ENCODE peak calls at places on chromosomes 2 and 18, in eight cellular contexts. F is endothelial cell of umbilical vein, P is GM23338, U is H1, T is K562, Z is HCT116, R is HepG2, Y is GM12878. L is an unnamed sample.

GRCh38 chr2:219124379-219125110 is 36.1 kb downstream of the NHEJ1 start:
- DNase-seq in F (no peak), P (no peak), U (no peak), T (peak), Z (no peak), R (no peak), Y (no peak), L (no peak)

GRCh38 chr18:48294894-48295585 is 114.1 kb downstream of the ZBTB7C start:
- DNase-seq in F (no peak), P (peak), U (no peak), T (no peak), Z (no peak), R (no peak), Y (no peak), L (no peak)

GRCh38 chr18:36624451-36625167 is 204.2 kb downstream of the TPGS2 start:
- DNase-seq in F (no peak), P (peak), U (no peak), T (no peak), Z (no peak), R (no peak), Y (no peak), L (no peak)

GRCh38 chr2:237359894-237360780 is 53.8 kb downstream of the COL6A3 start:
- DNase-seq in F (no peak), P (peak), U (no peak), T (no peak), Z (no peak), R (no peak), Y (no peak), L (no peak)

GRCh38 chr2:173965372-173966025 is at the start of gene SP3:
- DNase-seq in F (peak), P (peak), U (peak), T (peak), Z (peak), R (peak), Y (peak), L (peak)

GRCh38 chr2:64649626-64650025 is 4.1 kb downstream of the SERTAD2 start:
- DNase-seq in F (no peak), P (no peak), U (no peak), T (no peak), Z (no peak), R (peak), Y (no peak), L (no peak)

GRCh38 chr2:88199912-88200682 is 30.0 kb downstream of the THNSL2 start:
- DNase-seq in F (no peak), P (peak), U (no peak), T (no peak), Z (no peak), R (peak), Y (no peak), L (no peak)

GRCh38 chr2:120641366-120641771 is 94.3 kb upstream of the GLI2 start:
- DNase-seq in F (no peak), P (no peak), U (no peak), T (no peak), Z (no peak), R (no peak), Y (no peak), L (no peak)

GRCh38 chr2:85761512-85761944 is 7.7 kb downstream of the ATOH8 start:
- DNase-seq in F (no peak), P (no peak), U (no peak), T (no peak), Z (no peak), R (peak), Y (no peak), L (no peak)

GRCh38 chr18:46452820-46453219 is 204.2 kb downstream of the LOXHD1 start:
- DNase-seq in F (no peak), P (no peak), U (no peak), T (no peak), Z (peak), R (no peak), Y (no peak), L (no peak)

GRCh38 chr2:179995735-179996134 is 11.4 kb downstream of the CWC22 start:
- DNase-seq in F (no peak), P (no peak), U (no peak), T (no peak), Z (no peak), R (no peak), Y (peak), L (no peak)

GRCh38 chr2:94960751-94961150 is 64.8 kb upstream of the MAL start:
- DNase-seq in F (no peak), P (peak), U (no peak), T (no peak), Z (no peak), R (no peak), Y (no peak), L (no peak)

GRCh38 chr2:41782306-41783158 is 265.3 kb upstream of the PKDCC start:
- DNase-seq in F (peak), P (peak), U (no peak), T (peak), Z (peak), R (peak), Y (peak), L (no peak)

GRCh38 chr18:21894619-21895367 is 154.2 kb downstream of the MIB1 start:
- DNase-seq in F (no peak), P (no peak), U (no peak), T (no peak), Z (no peak), R (no peak), Y (no peak), L (no peak)

GRCh38 chr2:200185575-200186103 is 120.9 kb upstream of the SPATS2L start:
- DNase-seq in F (no peak), P (no peak), U (no peak), T (no peak), Z (no peak), R (no peak), Y (no peak), L (no peak)

GRCh38 chr2:146388757-146389156 is 1456.1 kb upstream of the ACVR2A start:
- DNase-seq in F (no peak), P (no peak), U (no peak), T (no peak), Z (no peak), R (no peak), Y (no peak), L (peak)

GRCh38 chr18:31486165-31486564 is 11.8 kb upstream of the DSG2 start:
- DNase-seq in F (no peak), P (no peak), U (no peak), T (no peak), Z (no peak), R (no peak), Y (no peak), L (no peak)

GRCh38 chr2:18398833-18399232 is 161.6 kb downstream of the RDH14 start:
- DNase-seq in F (no peak), P (no peak), U (no peak), T (no peak), Z (no peak), R (no peak), Y (no peak), L (no peak)

GRCh38 chr2:72789241-72789640 is 36.6 kb downstream of the EXOC6B start:
- DNase-seq in F (no peak), P (no peak), U (no peak), T (no peak), Z (no peak), R (no peak), Y (no peak), L (no peak)

GRCh38 chr18:62505669-62506494 is 16.9 kb upstream of the ZCCHC2 start:
- DNase-seq in F (peak), P (no peak), U (no peak), T (no peak), Z (no peak), R (no peak), Y (peak), L (no peak)

GRCh38 chr2:186950694-186951093 is 101.7 kb upstream of the ZSWIM2 start:
- DNase-seq in F (no peak), P (no peak), U (no peak), T (no peak), Z (no peak), R (no peak), Y (no peak), L (no peak)

GRCh38 chr2:9806298-9806610 is 37.0 kb upstream of the TAF1B start:
- DNase-seq in F (no peak), P (no peak), U (no peak), T (no peak), Z (no peak), R (no peak), Y (no peak), L (no peak)

GRCh38 chr2:171703574-171704347 is 16.5 kb downstream of the DYNC1I2 start:
- DNase-seq in F (peak), P (peak), U (no peak), T (peak), Z (peak), R (peak), Y (no peak), L (no peak)

GRCh38 chr2:53220969-53221368 is 546.6 kb upstream of the CHAC2 start:
- DNase-seq in F (no peak), P (no peak), U (no peak), T (no peak), Z (no peak), R (no peak), Y (no peak), L (no peak)

GRCh38 chr2:63819256-63819655 is 22.4 kb upstream of the UGP2 start:
- DNase-seq in F (no peak), P (no peak), U (no peak), T (no peak), Z (no peak), R (no peak), Y (no peak), L (no peak)

GRCh38 chr2:165067958-165068612 is 112.8 kb upstream of the SLC38A11 start:
- DNase-seq in F (peak), P (peak), U (peak), T (no peak), Z (no peak), R (no peak), Y (no peak), L (peak)

GRCh38 chr18:67300498-67300897 is 216.0 kb downstream of the DSEL start:
- DNase-seq in F (no peak), P (peak), U (no peak), T (no peak), Z (no peak), R (no peak), Y (no peak), L (no peak)

GRCh38 chr2:95274291-95275150 is at the start of gene PROM2:
- DNase-seq in F (no peak), P (peak), U (no peak), T (no peak), Z (peak), R (no peak), Y (no peak), L (no peak)

GRCh38 chr2:120509991-120510735 is 164.2 kb downstream of the INHBB start:
- DNase-seq in F (peak), P (no peak), U (no peak), T (no peak), Z (no peak), R (no peak), Y (no peak), L (no peak)

GRCh38 chr18:39862341-39862740 is 2092.7 kb upstream of the PIK3C3 start:
- DNase-seq in F (no peak), P (no peak), U (no peak), T (no peak), Z (no peak), R (no peak), Y (no peak), L (no peak)

GRCh38 chr2:201403904-201404303 is 46.8 kb upstream of the FLACC1 start:
- DNase-seq in F (peak), P (no peak), U (no peak), T (no peak), Z (no peak), R (no peak), Y (no peak), L (peak)

GRCh38 chr2:121237980-121238665 is 46.9 kb downstream of the TFCP2L1 start:
- DNase-seq in F (no peak), P (no peak), U (no peak), T (no peak), Z (no peak), R (no peak), Y (no peak), L (no peak)

GRCh38 chr18:56326386-56327072 is 311.9 kb downstream of the TXNL1 start:
- DNase-seq in F (no peak), P (peak), U (no peak), T (no peak), Z (no peak), R (no peak), Y (no peak), L (no peak)

GRCh38 chr2:39881494-39881893 is 102.4 kb upstream of the THUMPD2 start:
- DNase-seq in F (no peak), P (no peak), U (no peak), T (no peak), Z (no peak), R (no peak), Y (no peak), L (no peak)

GRCh38 chr2:197125000-197125399 is 185.6 kb downstream of the ANKRD44 start:
- DNase-seq in F (no peak), P (no peak), U (no peak), T (no peak), Z (no peak), R (no peak), Y (no peak), L (no peak)

GRCh38 chr18:54828290-54828871 is at the start of gene RAB27B:
- DNase-seq in F (peak), P (peak), U (peak), T (no peak), Z (peak), R (peak), Y (no peak), L (no peak)
- TF ChIP-seq EZH2 in F (no peak), P (no peak), U (no peak), T (no peak), Z (no peak), R (no peak), Y (no peak), L (no peak)

DNA sequence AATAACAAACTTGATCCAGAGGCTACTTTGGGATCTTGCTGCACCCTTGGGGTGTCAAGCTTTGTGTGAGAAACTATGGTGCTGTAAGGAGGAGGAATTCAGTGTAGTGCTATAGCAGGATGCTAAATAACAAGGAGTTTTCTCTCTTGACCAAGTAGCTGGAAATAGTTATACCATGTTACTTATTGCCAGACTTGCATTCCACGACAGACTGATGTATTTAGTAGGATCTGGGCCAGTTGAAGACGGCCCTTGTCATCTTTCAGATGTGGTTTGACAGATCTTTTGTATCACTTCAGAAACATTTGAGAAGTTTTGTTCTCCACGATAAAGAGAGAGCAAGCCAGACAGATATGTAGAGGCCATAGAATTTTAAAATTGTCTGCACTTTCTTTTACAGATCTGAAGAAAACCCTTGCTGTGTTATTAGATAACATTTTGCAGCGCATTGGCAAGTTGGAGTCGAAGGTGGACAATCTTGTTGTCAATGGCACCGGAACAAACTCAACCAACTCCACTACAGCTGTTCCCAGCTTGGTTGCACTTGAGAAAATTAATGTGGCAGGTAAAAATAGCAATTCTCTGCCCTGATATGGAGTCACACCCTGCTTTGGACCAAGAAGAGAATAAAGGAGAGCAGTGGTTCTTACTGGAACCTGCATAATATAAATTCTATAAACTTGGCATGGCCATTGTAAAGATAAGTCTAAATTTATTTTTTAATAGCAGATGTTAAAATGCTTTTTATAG is 16.3 kb downstream of the MGAT5 start:
- DNase-seq in F (no peak), P (no peak), U (no peak), T (no peak), Z (no peak), R (no peak), Y (no peak), L (no peak)
- H3K4me3 ChIP-seq in F (no peak), P (no peak), U (no peak), T (no peak), Z (no peak), R (no peak), Y (no peak), L (no peak)

GRCh38 chr18:74540689-74541421 is 6.6 kb downstream of the CNDP1 start:
- DNase-seq in F (no peak), P (no peak), U (no peak), T (no peak), Z (no peak), R (no peak), Y (no peak), L (no peak)

GRCh38 chr18:74544898-74545297 is 10.6 kb downstream of the CNDP1 start:
- DNase-seq in F (no peak), P (no peak), U (no peak), T (no peak), Z (no peak), R (no peak), Y (no peak), L (no peak)

GRCh38 chr18:74546007-74546406 is 11.7 kb downstream of the CNDP1 start:
- DNase-seq in F (no peak), P (no peak), U (no peak), T (no peak), Z (no peak), R (no peak), Y (no peak), L (no peak)

GRCh38 chr18:74539289-74539688 is 5.0 kb downstream of the CNDP1 start:
- DNase-seq in F (no peak), P (no peak), U (no peak), T (no peak), Z (no peak), R (no peak), Y (no peak), L (no peak)

DNA sequence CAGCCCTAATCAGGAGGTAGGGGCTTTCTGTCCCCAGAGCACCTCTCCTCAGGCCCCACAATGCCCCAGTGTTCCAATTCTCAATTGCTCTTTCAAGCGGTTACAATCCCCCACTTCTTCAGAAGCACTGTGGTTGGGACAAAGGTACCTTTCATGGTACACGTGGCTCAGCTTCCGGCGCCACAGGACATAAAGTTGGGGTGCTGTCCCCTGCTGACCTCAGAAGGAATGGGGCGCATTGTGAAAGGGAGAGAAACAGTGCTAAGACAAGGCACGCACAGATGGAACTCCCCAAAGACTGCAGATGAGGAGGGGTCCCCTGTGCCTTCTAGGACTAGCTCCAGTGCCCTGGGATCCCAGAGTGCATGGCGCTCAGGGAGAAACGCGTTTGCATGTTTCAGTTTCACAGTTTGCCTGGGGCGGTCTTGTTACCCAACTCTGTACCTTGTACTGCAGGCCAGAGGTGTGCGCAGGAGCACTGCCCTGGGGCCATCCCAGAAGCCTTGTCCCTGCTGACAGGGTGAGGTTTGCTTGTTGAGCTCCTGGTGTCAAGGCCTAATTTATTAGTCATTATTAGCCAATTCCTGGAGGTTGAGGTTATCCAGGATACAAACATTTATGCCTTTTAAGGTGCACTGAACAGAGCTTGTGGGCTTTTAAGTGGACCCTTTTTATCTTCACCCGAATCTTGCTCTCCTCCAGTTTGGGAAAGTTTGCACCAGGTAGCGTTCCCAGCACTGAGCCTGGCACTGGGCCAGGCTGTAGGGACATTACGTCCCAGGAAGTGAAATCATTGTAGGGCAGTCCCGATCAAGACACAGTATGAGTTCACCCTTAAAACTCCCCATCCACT is 7.6 kb downstream of the CNDP1 start:
- DNase-seq in F (no peak), P (no peak), U (no peak), T (no peak), Z (no peak), R (peak), Y (no peak), L (no peak)
- TF ChIP-seq POLR2AphosphoS5 in F (no peak), P (no peak), U (no peak), T (no peak), Z (no peak), R (peak), Y (no peak), L (no peak)

DNA sequence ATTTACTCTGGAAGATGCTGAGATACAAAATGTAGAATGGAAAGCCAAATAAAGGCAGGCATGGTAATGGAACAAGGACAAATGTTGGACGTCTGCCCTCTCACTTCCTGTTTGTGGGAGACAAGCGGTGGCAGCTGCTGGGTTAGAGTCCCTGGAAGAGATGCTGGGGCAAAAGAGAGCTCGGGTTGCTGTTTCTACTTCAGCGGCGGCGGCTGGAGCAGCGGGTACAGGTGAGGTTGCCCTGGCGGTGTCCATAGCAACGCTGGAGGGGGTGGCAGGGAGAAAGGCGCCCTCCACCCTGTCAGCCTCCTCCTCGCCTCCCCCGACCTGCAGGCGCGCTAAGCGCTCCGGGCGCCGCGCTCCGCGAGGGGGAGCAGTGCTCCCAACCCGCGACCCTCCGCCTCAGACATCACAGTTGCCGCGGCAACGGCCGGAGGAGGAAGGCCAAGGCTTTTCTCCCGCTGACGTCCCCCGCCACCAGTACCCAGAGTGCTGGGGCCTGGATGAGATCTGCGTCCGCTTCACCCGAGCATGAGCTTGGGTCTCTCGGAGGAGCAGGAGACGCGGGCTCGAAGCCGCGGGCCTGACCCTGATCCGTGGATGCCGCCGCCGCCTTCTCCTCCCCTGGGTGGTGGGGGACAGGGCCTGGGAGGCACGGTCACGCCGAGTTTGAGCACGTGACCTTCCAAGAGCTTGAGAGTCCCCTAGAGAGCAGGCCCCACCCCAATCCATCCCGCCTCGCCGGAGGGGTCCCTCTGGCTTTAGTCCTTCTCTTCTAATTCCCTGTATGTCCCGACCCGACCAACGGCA is 65.6 kb downstream of the NOL4 start:
- DNase-seq in F (peak), P (peak), U (peak), T (no peak), Z (no peak), R (peak), Y (no peak), L (no peak)
- TF ChIP-seq EZH2 in F (peak), P (no peak), U (peak), T (no peak), Z (no peak), R (no peak), Y (no peak), L (no peak)

L was measured in SK-N-MC.